ENCODE peak calls at places on chromosomes 7 and 10, in five cellular contexts. B is cardiac fibroblast, T is tibial artery, Q is cardiac muscle cell, J is lower lobe of right lung. G is an unnamed sample.

GRCh38 chr10:104120061-104120460 is 1.9 kb upstream of the SFR1 start:
- DNase-seq in B (peak), T (no peak), Q (peak), J (no peak), G (no peak)

GRCh38 chr7:29879609-29880008 is 73.3 kb downstream of the WIPF3 start:
- DNase-seq in B (peak), T (no peak), Q (peak), J (no peak), G (peak)

GRCh38 chr7:99844354-99844753 is 16.5 kb downstream of the CYP3A43 start:
- DNase-seq in B (no peak), T (no peak), Q (no peak), J (no peak), G (no peak)

GRCh38 chr7:31939076-31939475 is 131.1 kb downstream of the PDE1C start:
- DNase-seq in B (no peak), T (no peak), Q (no peak), J (no peak), G (no peak)

GRCh38 chr7:148419856-148420508 is 170.6 kb upstream of the C7orf33 start:
- DNase-seq in B (no peak), T (no peak), Q (no peak), J (no peak), G (no peak)

GRCh38 chr10:35643976-35644799 is 2.1 kb upstream of the FZD8 start:
- DNase-seq in B (peak), T (no peak), Q (no peak), J (no peak), G (no peak)

GRCh38 chr10:60828489-60828852 is 50.2 kb downstream of the CDK1 start:
- DNase-seq in B (peak), T (no peak), Q (peak), J (no peak), G (no peak)

GRCh38 chr10:42769653-42770052 is 12.9 kb upstream of the BMS1 start:
- DNase-seq in B (peak), T (no peak), Q (no peak), J (no peak), G (no peak)

GRCh38 chr7:130392456-130392860 is 12.2 kb downstream of the CPA1 start:
- DNase-seq in B (peak), T (no peak), Q (peak), J (no peak), G (peak)

GRCh38 chr10:132637477-132638129 is 100.0 kb downstream of the INPP5A start:
- DNase-seq in B (peak), T (no peak), Q (peak), J (no peak), G (peak)

GRCh38 chr7:29332027-29332806 is 137.6 kb downstream of the CHN2 start:
- DNase-seq in B (no peak), T (no peak), Q (no peak), J (no peak), G (no peak)

GRCh38 chr7:123537026-123537642 is 2.7 kb upstream of the IQUB start:
- DNase-seq in B (peak), T (no peak), Q (peak), J (no peak), G (peak)

GRCh38 chr10:94315975-94316464 is 46.7 kb downstream of the NOC3L start:
- DNase-seq in B (peak), T (no peak), Q (peak), J (no peak), G (peak)

GRCh38 chr10:129695671-129696070 is 228.6 kb downstream of the MGMT start:
- DNase-seq in B (no peak), T (no peak), Q (no peak), J (no peak), G (no peak)

GRCh38 chr7:116863168-116863670 is 832 bp downstream of the CAPZA2 start:
- DNase-seq in B (peak), T (peak), Q (peak), J (peak), G (peak)

GRCh38 chr7:44754802-44755697 is 6.4 kb downstream of the ZMIZ2 start:
- DNase-seq in B (no peak), T (no peak), Q (no peak), J (no peak), G (no peak)

GRCh38 chr7:37446371-37446770 is 2.3 kb downstream of the ELMO1 start:
- DNase-seq in B (no peak), T (no peak), Q (peak), J (no peak), G (no peak)

GRCh38 chr7:37449621-37450020 is 957 bp upstream of the ELMO1 start:
- DNase-seq in B (no peak), T (no peak), Q (no peak), J (no peak), G (no peak)

GRCh38 chr7:37450035-37450434 is 1.4 kb upstream of the ELMO1 start:
- DNase-seq in B (no peak), T (no peak), Q (no peak), J (no peak), G (no peak)

GRCh38 chr7:37448057-37448636 is 517 bp downstream of the ELMO1 start:
- DNase-seq in B (no peak), T (no peak), Q (no peak), J (no peak), G (no peak)

GRCh38 chr7:37448637-37449331 is at the start of gene ELMO1:
- DNase-seq in B (peak), T (peak), Q (peak), J (peak), G (peak)
- H3K4me3 ChIP-seq in B (peak), T (peak), Q (peak), J (peak), G (peak)

GRCh38 chr7:87506243-87507180 is 31.0 kb upstream of the ABCB4 start:
- DNase-seq in B (peak), T (no peak), Q (peak), J (no peak), G (peak)
- TF ChIP-seq CTCF in B (peak), T (no peak), Q (no peak), J (no peak), G (peak)

GRCh38 chr10:70456164-70456563 is 14.7 kb upstream of the NODAL start:
- DNase-seq in B (no peak), T (no peak), Q (no peak), J (no peak), G (no peak)

GRCh38 chr10:70458329-70459060 is 17.0 kb upstream of the NODAL start:
- DNase-seq in B (peak), T (peak), Q (peak), J (peak), G (peak)

GRCh38 chr10:70459061-70459770 is 17.7 kb upstream of the NODAL start:
- DNase-seq in B (no peak), T (peak), Q (no peak), J (no peak), G (no peak)

GRCh38 chr10:70459771-70460490 is 18.4 kb upstream of the NODAL start:
- DNase-seq in B (no peak), T (no peak), Q (no peak), J (no peak), G (no peak)

DNA sequence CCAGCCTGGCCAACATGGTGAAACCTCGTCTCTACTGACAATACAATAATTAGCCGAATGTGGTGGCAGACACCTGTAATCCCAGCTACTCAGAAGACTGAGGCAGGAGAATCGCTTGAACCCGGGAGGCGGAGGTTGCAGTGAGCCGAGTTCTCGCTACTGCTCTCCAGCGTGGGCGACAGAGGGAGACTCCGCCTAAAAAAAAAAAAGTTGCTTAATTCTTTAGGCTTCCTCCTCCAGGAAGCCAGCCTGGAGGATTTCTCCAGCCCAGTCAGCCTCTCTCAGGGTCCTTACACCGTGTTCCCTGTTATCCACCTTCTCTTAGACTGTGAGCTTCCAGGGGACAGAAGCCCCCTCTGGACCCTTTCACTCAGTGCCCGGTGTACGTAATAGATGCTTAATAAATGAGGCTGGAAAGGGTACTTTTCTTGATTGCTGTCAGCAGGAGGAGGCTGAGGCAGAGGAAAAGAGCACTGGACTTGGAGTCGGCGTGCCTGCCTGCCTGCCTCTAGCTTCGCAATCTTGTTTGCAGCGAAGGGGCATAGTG is 16.4 kb upstream of the NODAL start:
- DNase-seq in B (no peak), T (no peak), Q (no peak), J (no peak), G (no peak)
- H3K4me3 ChIP-seq in B (no peak), T (peak), Q (peak), J (peak), G (no peak)

GRCh38 chr10:85787393-85787792 is 579.2 kb downstream of the GRID1 start:
- DNase-seq in B (no peak), T (no peak), Q (no peak), J (no peak), G (no peak)

GRCh38 chr10:85784792-85785191 is 581.8 kb downstream of the GRID1 start:
- DNase-seq in B (no peak), T (no peak), Q (no peak), J (no peak), G (no peak)

GRCh38 chr10:85788570-85788969 is 578.0 kb downstream of the GRID1 start:
- DNase-seq in B (no peak), T (no peak), Q (no peak), J (no peak), G (no peak)

GRCh38 chr10:85789125-85789524 is 577.5 kb downstream of the GRID1 start:
- DNase-seq in B (no peak), T (no peak), Q (no peak), J (no peak), G (no peak)

GRCh38 chr10:85786401-85786899 is 580.1 kb downstream of the GRID1 start:
- DNase-seq in B (no peak), T (no peak), Q (no peak), J (no peak), G (no peak)
- TF ChIP-seq CTCF in B (no peak), T (no peak), Q (no peak), J (no peak), G (no peak)

GRCh38 chr7:47132471-47132870 is 449.4 kb downstream of the TNS3 start:
- DNase-seq in B (peak), T (no peak), Q (no peak), J (no peak), G (no peak)
- H3K4me3 ChIP-seq in B (no peak), T (no peak), Q (no peak), J (no peak), G (no peak)

GRCh38 chr10:76311752-76312699 is 880.6 kb downstream of the LRMDA start:
- DNase-seq in B (peak), T (peak), Q (peak), J (no peak), G (peak)
- TF ChIP-seq CTCF in B (peak), T (no peak), Q (peak), J (peak), G (peak)

GRCh38 chr10:122230222-122230621 is 40.9 kb upstream of the BTBD16 start:
- DNase-seq in B (no peak), T (no peak), Q (no peak), J (no peak), G (no peak)
- H3K4me3 ChIP-seq in B (no peak), T (no peak), Q (no peak), J (no peak), G (no peak)